ENCODE peak calls at places on chromosomes 2 and 18, in four cellular contexts. N, M, K and O are unnamed samples.

GRCh38 chr2:101387151-101387807 is at the start of gene CREG2:
- DNase-seq in N (peak), K (peak), M (no peak), O (peak)

GRCh38 chr2:109523121-109523520 is 90.6 kb downstream of the SEPTIN10 start:
- DNase-seq in K (no peak), M (no peak), N (no peak), O (no peak)

GRCh38 chr2:171325886-171326585 is 107.8 kb downstream of the METTL8 start:
- DNase-seq in K (no peak), N (no peak), M (no peak), O (no peak)

GRCh38 chr18:10035306-10035991 is 121.6 kb downstream of the VAPA start:
- DNase-seq in M (no peak), N (no peak), K (no peak), O (no peak)

GRCh38 chr2:10003206-10004125 is 39.9 kb upstream of the KLF11 start:
- DNase-seq in N (no peak), K (no peak), M (no peak), O (no peak)

GRCh38 chr18:41071826-41072225 is 883.2 kb upstream of the PIK3C3 start:
- DNase-seq in N (no peak), M (no peak), K (no peak), O (no peak)

GRCh38 chr2:137910641-137911040 is 53.6 kb upstream of the HNMT start:
- DNase-seq in M (no peak), N (peak), K (peak), O (no peak)

GRCh38 chr2:88657131-88657530 is 29.9 kb upstream of the EIF2AK3 start:
- DNase-seq in M (no peak), N (no peak), K (peak), O (no peak)

GRCh38 chr2:17573085-17573805 is 32.7 kb downstream of the VSNL1 start:
- DNase-seq in M (no peak), K (peak), N (no peak), O (no peak)

GRCh38 chr2:16142383-16143361 is 202.3 kb downstream of the MYCN start:
- DNase-seq in N (no peak), K (no peak), M (no peak), O (no peak)
- TF ChIP-seq ESRRA in N (no peak), K (no peak), M (no peak), O (no peak)

GRCh38 chr18:48010264-48010663 is 79.8 kb upstream of the SMAD2 start:
- DNase-seq in M (no peak), N (no peak), K (no peak), O (no peak)
- TF ChIP-seq JUNB in M (no peak), N (no peak), K (no peak), O (no peak)

DNA sequence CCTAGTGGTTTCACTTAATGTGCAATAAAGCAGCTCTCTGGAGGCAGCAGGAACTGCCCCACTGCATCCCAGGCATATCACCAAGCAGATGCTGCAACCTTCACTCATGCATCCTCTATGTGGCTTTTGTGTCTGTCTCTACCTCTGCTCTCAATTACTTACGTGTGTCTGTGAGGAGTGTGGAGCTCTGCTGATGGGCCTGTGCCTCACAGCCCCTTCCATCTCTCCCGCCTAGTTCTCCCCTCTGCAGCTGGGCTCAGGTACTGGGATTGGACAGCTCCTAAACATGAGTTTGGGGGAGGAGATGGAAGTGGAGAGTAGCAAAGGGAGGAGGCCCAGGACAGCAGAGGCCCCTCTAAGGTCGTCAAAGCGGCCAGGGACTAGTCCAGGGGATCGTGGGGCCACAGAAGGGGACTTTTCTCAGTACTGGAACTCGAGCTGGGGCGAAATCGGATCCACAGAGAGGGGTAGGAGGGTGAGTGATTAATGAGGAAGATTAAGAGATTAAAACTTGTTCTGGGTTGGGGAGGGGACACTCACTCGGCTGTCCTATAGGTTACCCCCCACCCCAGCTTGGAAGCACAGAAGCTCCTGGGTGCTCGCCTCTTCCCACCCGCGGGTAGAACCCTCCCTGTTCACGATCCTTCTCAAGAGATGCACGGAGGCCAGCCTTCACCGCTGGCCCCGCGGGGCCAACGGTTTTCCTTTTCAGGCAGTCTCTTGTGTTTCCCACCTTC is 2.1 kb upstream of the LBX2 start:
- DNase-seq in K (peak), M (no peak), N (peak), O (no peak)
- TF ChIP-seq ESRRA in K (no peak), M (no peak), N (no peak), O (no peak)

GRCh38 chr2:197258580-197258979 is 52.0 kb downstream of the ANKRD44 start:
- DNase-seq in N (no peak), M (peak), K (no peak), O (no peak)
- TF ChIP-seq JUNB in N (no peak), M (peak), K (no peak), O (no peak)

DNA sequence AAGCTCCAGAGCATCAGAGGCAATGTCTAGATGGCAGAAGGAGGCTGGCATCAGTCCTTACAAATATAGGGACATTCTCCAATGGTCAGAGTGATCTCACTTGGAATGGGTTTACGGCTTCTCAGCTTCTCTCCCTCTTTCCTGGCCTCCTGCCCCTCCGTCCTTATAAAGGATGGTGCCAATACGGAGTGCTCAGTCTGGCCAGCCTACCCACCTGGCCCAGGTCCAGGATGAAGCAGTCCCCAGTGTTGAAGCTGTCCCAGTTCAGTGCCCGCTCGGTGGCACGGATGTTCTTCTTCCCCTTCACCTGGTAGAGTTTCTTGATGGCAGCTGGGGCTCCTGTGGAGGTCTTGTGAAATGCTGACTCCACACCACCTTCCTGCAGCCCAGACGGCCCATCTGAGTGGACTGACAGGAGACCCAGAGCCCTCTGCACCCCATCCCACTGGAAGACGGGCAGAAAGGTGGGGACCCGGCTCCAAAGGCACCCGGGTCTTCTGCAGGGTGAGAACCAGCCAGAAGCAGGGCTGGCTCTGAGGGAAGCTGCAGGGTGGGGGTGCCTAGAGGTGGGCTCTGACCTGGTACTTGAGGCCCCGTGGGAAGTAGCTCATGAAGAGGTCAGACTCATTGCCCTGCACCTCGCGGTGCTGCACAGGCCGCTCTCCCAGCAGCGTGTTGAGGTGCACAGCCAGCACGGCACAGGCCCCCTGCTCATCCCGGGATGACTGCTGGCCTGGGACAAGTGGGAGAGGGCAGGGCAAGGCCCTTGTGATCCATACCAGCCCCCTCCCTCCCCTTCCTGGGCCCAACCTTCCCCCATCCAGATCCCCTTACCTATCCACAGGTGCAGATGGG is 9.0 kb downstream of the CAPG start:
- DNase-seq in K (no peak), M (no peak), N (no peak), O (no peak)
- TF ChIP-seq ESRRA in K (no peak), M (no peak), N (no peak), O (no peak)

GRCh38 chr18:54479365-54479764 is 111.7 kb upstream of the DYNAP start:
- DNase-seq in K (no peak), N (no peak), M (no peak), O (no peak)

GRCh38 chr18:54480616-54481015 is 110.4 kb upstream of the DYNAP start:
- DNase-seq in M (no peak), K (no peak), N (no peak), O (no peak)
- TF ChIP-seq JUNB in M (no peak), K (no peak), N (no peak), O (no peak)

GRCh38 chr2:98882971-98883779 is 52.9 kb downstream of the CRACDL start:
- DNase-seq in M (no peak), K (no peak), N (no peak), O (no peak)
- TF ChIP-seq ESRRA in M (no peak), K (no peak), N (no peak), O (no peak)

GRCh38 chr2:95326433-95327140 is 29.4 kb downstream of the KCNIP3 start:
- DNase-seq in M (no peak), N (no peak), K (no peak), O (no peak)

GRCh38 chr2:95325590-95326432 is 28.7 kb downstream of the KCNIP3 start:
- DNase-seq in N (no peak), K (no peak), M (no peak), O (no peak)

GRCh38 chr2:95325026-95325425 is 27.9 kb downstream of the KCNIP3 start:
- DNase-seq in N (no peak), K (no peak), M (no peak), O (no peak)

GRCh38 chr2:95320986-95321767 is 24.0 kb downstream of the KCNIP3 start:
- DNase-seq in K (no peak), M (no peak), N (no peak), O (no peak)

DNA sequence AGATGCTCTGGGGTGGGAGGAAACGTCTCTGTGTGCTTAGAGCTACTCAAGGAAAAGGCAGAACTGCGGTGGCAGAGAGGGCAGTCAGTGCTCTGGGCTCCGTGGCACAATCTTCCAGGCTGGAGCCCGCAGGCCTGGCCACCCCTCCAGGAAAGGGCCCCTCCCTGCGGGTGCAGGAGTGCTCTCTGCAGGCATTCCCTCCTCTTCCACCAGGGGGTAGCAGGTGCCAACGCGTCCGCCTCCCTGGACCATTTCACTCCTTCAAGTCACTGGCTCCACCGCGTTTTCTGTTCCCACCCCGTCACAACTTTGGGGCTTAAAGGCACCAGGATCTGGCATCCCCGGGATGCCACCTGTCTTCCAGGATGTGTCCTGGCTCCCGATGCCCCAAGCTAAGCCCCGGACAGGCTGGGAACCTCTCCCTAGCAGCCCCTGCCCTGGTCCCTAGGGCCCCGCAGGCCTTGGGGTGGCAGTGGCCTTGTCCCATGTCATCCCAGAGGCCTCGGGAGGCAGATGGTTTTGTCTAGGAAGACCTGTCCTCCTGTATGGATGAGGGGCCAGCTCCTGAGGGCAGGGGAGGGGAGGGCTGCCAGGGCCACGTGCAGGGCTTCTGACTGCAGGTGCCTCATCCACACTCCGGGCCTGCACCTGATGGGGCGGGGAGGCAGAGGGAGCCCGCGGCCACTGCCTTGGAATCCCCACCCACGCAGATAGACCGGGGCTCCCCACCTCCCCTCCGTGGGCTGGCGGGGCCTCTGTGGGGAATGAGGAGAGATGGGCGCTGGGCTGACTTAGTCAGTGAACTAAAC is 26.4 kb downstream of the KCNIP3 start:
- DNase-seq in M (no peak), K (peak), N (peak), O (peak)
- TF ChIP-seq JUNB in M (no peak), K (no peak), N (no peak), O (no peak)

GRCh38 chr18:5975111-5975622 is 79.8 kb upstream of the TMEM200C start:
- DNase-seq in N (no peak), M (peak), K (no peak), O (no peak)
- TF ChIP-seq ESRRA in N (no peak), M (no peak), K (no peak), O (no peak)